ENCODE peak calls at places on chromosomes 16 and 17, in six cellular contexts. One of them, this sample, is unnamed.

GRCh38 chr16:89629827-89630610 is 16.6 kb downstream of the DPEP1 start:
- DNase-seq in tibial nerve: no peak
- DNase-seq in CD8-positive, alpha-beta T cell: no peak
- DNase-seq in cardiac muscle cell: no peak
- DNase-seq in AG04450: no peak
- DNase-seq in kidney epithelial cell: no peak
- DNase-seq in this sample: no peak

GRCh38 chr16:592518-593306 is 2.8 kb downstream of the RAB40C start:
- DNase-seq in CD8-positive, alpha-beta T cell: no peak
- DNase-seq in kidney epithelial cell: no peak
- DNase-seq in tibial nerve: peak; percentile 45
- DNase-seq in AG04450: no peak
- DNase-seq in cardiac muscle cell: no peak
- DNase-seq in this sample: no peak

GRCh38 chr17:4101127-4101798 is 41.6 kb downstream of the ZZEF1 start:
- DNase-seq in kidney epithelial cell: no peak
- DNase-seq in tibial nerve: no peak
- DNase-seq in AG04450: no peak
- DNase-seq in cardiac muscle cell: no peak
- DNase-seq in CD8-positive, alpha-beta T cell: no peak
- DNase-seq in this sample: no peak

GRCh38 chr16:11560701-11561439 is 25.8 kb downstream of the LITAF start:
- DNase-seq in kidney epithelial cell: no peak
- DNase-seq in CD8-positive, alpha-beta T cell: peak; percentile 60
- DNase-seq in AG04450: no peak
- DNase-seq in cardiac muscle cell: no peak
- DNase-seq in tibial nerve: peak; percentile 32
- DNase-seq in this sample: no peak

GRCh38 chr17:8079291-8080207 is 8.0 kb downstream of the ALOX12B start:
- DNase-seq in cardiac muscle cell: peak; percentile 81
- DNase-seq in kidney epithelial cell: no peak
- DNase-seq in CD8-positive, alpha-beta T cell: peak; percentile 69
- DNase-seq in tibial nerve: peak; percentile 35
- DNase-seq in AG04450: no peak
- DNase-seq in this sample: no peak

GRCh38 chr17:48843172-48843900 is 12.5 kb downstream of the CALCOCO2 start:
- DNase-seq in AG04450: no peak
- DNase-seq in tibial nerve: no peak
- DNase-seq in CD8-positive, alpha-beta T cell: no peak
- DNase-seq in cardiac muscle cell: no peak
- DNase-seq in kidney epithelial cell: no peak
- DNase-seq in this sample: peak; percentile 56

GRCh38 chr17:45311406-45311761 is 5.4 kb downstream of the MAP3K14 start:
- DNase-seq in CD8-positive, alpha-beta T cell: no peak
- DNase-seq in AG04450: no peak
- DNase-seq in kidney epithelial cell: no peak
- DNase-seq in cardiac muscle cell: no peak
- DNase-seq in tibial nerve: no peak
- DNase-seq in this sample: no peak

GRCh38 chr17:670286-670685 is 44.4 kb downstream of the VPS53 start:
- DNase-seq in cardiac muscle cell: no peak
- DNase-seq in kidney epithelial cell: no peak
- DNase-seq in tibial nerve: no peak
- DNase-seq in CD8-positive, alpha-beta T cell: no peak
- DNase-seq in AG04450: no peak
- DNase-seq in this sample: no peak

GRCh38 chr17:68973098-68973929 is 18.1 kb upstream of the ABCA8 start:
- DNase-seq in tibial nerve: no peak
- DNase-seq in AG04450: no peak
- DNase-seq in CD8-positive, alpha-beta T cell: no peak
- DNase-seq in kidney epithelial cell: no peak
- DNase-seq in cardiac muscle cell: no peak
- DNase-seq in this sample: no peak

GRCh38 chr16:48117217-48118105 is 38.3 kb downstream of the ABCC12 start:
- DNase-seq in CD8-positive, alpha-beta T cell: peak; percentile 10
- DNase-seq in tibial nerve: no peak
- DNase-seq in cardiac muscle cell: peak; percentile 86
- DNase-seq in AG04450: no peak
- DNase-seq in kidney epithelial cell: no peak
- DNase-seq in this sample: no peak

GRCh38 chr16:56068314-56068713 is 123.0 kb upstream of the GNAO1 start:
- DNase-seq in kidney epithelial cell: no peak
- DNase-seq in AG04450: no peak
- DNase-seq in cardiac muscle cell: no peak
- DNase-seq in tibial nerve: no peak
- DNase-seq in CD8-positive, alpha-beta T cell: no peak
- DNase-seq in this sample: no peak

GRCh38 chr16:89375686-89376085 is 114.7 kb downstream of the ANKRD11 start:
- DNase-seq in tibial nerve: no peak
- DNase-seq in CD8-positive, alpha-beta T cell: no peak
- DNase-seq in cardiac muscle cell: no peak
- DNase-seq in AG04450: no peak
- DNase-seq in kidney epithelial cell: no peak
- DNase-seq in this sample: no peak

GRCh38 chr16:17251496-17251895 is 219.3 kb downstream of the XYLT1 start:
- DNase-seq in kidney epithelial cell: no peak
- DNase-seq in AG04450: no peak
- DNase-seq in cardiac muscle cell: no peak
- DNase-seq in CD8-positive, alpha-beta T cell: no peak
- DNase-seq in tibial nerve: no peak
- DNase-seq in this sample: no peak

GRCh38 chr17:21674242-21674731 is 18.0 kb upstream of the KCNJ18 start:
- DNase-seq in tibial nerve: no peak
- DNase-seq in cardiac muscle cell: no peak
- DNase-seq in AG04450: no peak
- DNase-seq in CD8-positive, alpha-beta T cell: no peak
- DNase-seq in kidney epithelial cell: no peak
- DNase-seq in this sample: no peak

GRCh38 chr17:10081571-10082169 is 116.7 kb downstream of the GAS7 start:
- DNase-seq in AG04450: no peak
- DNase-seq in tibial nerve: no peak
- DNase-seq in cardiac muscle cell: no peak
- DNase-seq in kidney epithelial cell: no peak
- DNase-seq in CD8-positive, alpha-beta T cell: no peak
- DNase-seq in this sample: no peak

GRCh38 chr16:55036371-55036821 is 105.7 kb downstream of the IRX5 start:
- DNase-seq in kidney epithelial cell: no peak
- DNase-seq in cardiac muscle cell: no peak
- DNase-seq in tibial nerve: no peak
- DNase-seq in CD8-positive, alpha-beta T cell: no peak
- DNase-seq in AG04450: no peak
- DNase-seq in this sample: no peak

GRCh38 chr16:55035956-55036355 is 105.3 kb downstream of the IRX5 start:
- DNase-seq in tibial nerve: no peak
- DNase-seq in cardiac muscle cell: no peak
- DNase-seq in CD8-positive, alpha-beta T cell: no peak
- DNase-seq in AG04450: no peak
- DNase-seq in kidney epithelial cell: no peak
- DNase-seq in this sample: peak; percentile 79

GRCh38 chr16:55033225-55034156 is 102.8 kb downstream of the IRX5 start:
- DNase-seq in CD8-positive, alpha-beta T cell: no peak
- DNase-seq in cardiac muscle cell: no peak
- DNase-seq in tibial nerve: no peak
- DNase-seq in AG04450: no peak
- DNase-seq in kidney epithelial cell: no peak
- DNase-seq in this sample: no peak

GRCh38 chr16:55037051-55037450 is 106.4 kb downstream of the IRX5 start:
- DNase-seq in kidney epithelial cell: no peak
- DNase-seq in cardiac muscle cell: no peak
- DNase-seq in AG04450: no peak
- DNase-seq in CD8-positive, alpha-beta T cell: no peak
- DNase-seq in tibial nerve: no peak
- DNase-seq in this sample: no peak

DNA sequence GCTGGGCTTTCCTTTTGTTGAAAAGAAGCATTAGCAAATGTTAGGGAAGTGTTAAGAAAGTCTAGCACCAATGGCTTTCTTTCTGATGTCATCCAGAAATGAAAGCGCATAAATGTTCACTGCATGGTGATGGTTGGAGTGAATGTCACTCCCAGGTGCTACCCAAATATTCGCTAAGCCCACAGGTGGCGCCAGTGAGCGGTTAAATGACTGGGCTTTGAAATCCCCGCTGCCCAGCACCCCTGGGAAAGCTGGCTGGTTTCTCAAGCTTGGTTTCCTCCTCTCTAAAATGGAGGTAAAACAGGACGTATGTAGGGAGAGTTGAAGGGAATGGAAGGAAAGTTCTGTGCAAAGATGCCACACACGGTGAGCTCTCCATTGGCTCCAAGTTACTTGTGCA is 104.4 kb downstream of the IRX5 start:
- DNase-seq in AG04450: no peak
- DNase-seq in tibial nerve: no peak
- DNase-seq in CD8-positive, alpha-beta T cell: no peak
- DNase-seq in kidney epithelial cell: no peak
- DNase-seq in cardiac muscle cell: peak; percentile 56
- DNase-seq in this sample: no peak
- TF ChIP-seq CTCF in AG04450: peak; percentile 24
- TF ChIP-seq CTCF in tibial nerve: no peak
- TF ChIP-seq CTCF in CD8-positive, alpha-beta T cell: no peak
- TF ChIP-seq CTCF in kidney epithelial cell: peak; percentile 55
- TF ChIP-seq CTCF in cardiac muscle cell: peak; percentile 48
- TF ChIP-seq CTCF in this sample: peak; percentile 42

GRCh38 chr17:71440513-71440912 is 680.3 kb upstream of the SOX9 start:
- DNase-seq in tibial nerve: no peak
- DNase-seq in kidney epithelial cell: no peak
- DNase-seq in AG04450: no peak
- DNase-seq in CD8-positive, alpha-beta T cell: no peak
- DNase-seq in cardiac muscle cell: no peak
- DNase-seq in this sample: no peak
- H3K4me3 ChIP-seq in tibial nerve: no peak overlapping the region
- H3K4me3 ChIP-seq in kidney epithelial cell: no peak overlapping the region
- H3K4me3 ChIP-seq in AG04450: no peak overlapping the region
- H3K4me3 ChIP-seq in CD8-positive, alpha-beta T cell: no peak overlapping the region
- H3K4me3 ChIP-seq in cardiac muscle cell: no peak overlapping the region
- H3K4me3 ChIP-seq in this sample: no peak overlapping the region

GRCh38 chr17:76432004-76432403 is 20.9 kb downstream of the UBE2O start:
- DNase-seq in cardiac muscle cell: no peak
- DNase-seq in AG04450: no peak
- DNase-seq in CD8-positive, alpha-beta T cell: no peak
- DNase-seq in tibial nerve: no peak
- DNase-seq in kidney epithelial cell: no peak
- DNase-seq in this sample: no peak
- TF ChIP-seq CTCF in cardiac muscle cell: no peak
- TF ChIP-seq CTCF in AG04450: no peak
- TF ChIP-seq CTCF in CD8-positive, alpha-beta T cell: no peak
- TF ChIP-seq CTCF in tibial nerve: no peak
- TF ChIP-seq CTCF in kidney epithelial cell: no peak
- TF ChIP-seq CTCF in this sample: no peak

GRCh38 chr17:57672971-57673370 is 72.1 kb downstream of the CCDC182 start:
- DNase-seq in cardiac muscle cell: no peak
- DNase-seq in CD8-positive, alpha-beta T cell: no peak
- DNase-seq in tibial nerve: no peak
- DNase-seq in AG04450: no peak
- DNase-seq in kidney epithelial cell: no peak
- DNase-seq in this sample: no peak

GRCh38 chr17:57671546-57672204 is 73.4 kb downstream of the CCDC182 start:
- DNase-seq in kidney epithelial cell: peak; percentile 10
- DNase-seq in tibial nerve: peak; percentile 48
- DNase-seq in AG04450: peak; percentile 34
- DNase-seq in CD8-positive, alpha-beta T cell: peak; percentile 54
- DNase-seq in cardiac muscle cell: peak; percentile 88
- DNase-seq in this sample: peak; percentile 27

GRCh38 chr17:57670769-57671545 is 74.1 kb downstream of the CCDC182 start:
- DNase-seq in AG04450: no peak
- DNase-seq in CD8-positive, alpha-beta T cell: no peak
- DNase-seq in tibial nerve: no peak
- DNase-seq in kidney epithelial cell: no peak
- DNase-seq in cardiac muscle cell: no peak
- DNase-seq in this sample: no peak

GRCh38 chr17:57669671-57670529 is 75.2 kb downstream of the CCDC182 start:
- DNase-seq in tibial nerve: no peak
- DNase-seq in cardiac muscle cell: no peak
- DNase-seq in CD8-positive, alpha-beta T cell: no peak
- DNase-seq in kidney epithelial cell: no peak
- DNase-seq in AG04450: no peak
- DNase-seq in this sample: no peak

DNA sequence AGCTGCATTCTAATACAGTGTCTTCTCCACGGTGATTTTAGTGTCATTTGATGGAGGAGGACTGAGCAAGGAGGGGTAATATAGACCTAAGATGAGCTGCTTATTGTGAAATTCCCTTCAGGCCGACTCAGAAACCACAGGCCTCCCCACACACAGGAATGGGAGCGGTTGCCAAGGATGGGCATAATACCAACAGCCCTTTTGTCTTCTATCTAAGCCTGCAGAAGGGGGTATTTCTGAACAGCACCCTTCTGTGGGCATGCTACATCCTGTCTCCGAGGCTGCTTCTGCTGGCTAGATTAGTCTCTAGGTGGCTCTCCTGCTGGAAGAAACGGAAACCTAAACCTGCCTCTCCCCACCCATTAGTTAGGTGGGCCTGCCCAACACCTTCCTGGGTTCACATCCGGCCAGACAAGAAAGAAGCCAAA is 72.9 kb downstream of the CCDC182 start:
- DNase-seq in cardiac muscle cell: no peak
- DNase-seq in kidney epithelial cell: peak; percentile 23
- DNase-seq in tibial nerve: no peak
- DNase-seq in AG04450: no peak
- DNase-seq in CD8-positive, alpha-beta T cell: peak; percentile 15
- DNase-seq in this sample: peak; percentile 37
- H3K4me3 ChIP-seq in cardiac muscle cell: no peak overlapping the region
- H3K4me3 ChIP-seq in kidney epithelial cell: no peak overlapping the region
- H3K4me3 ChIP-seq in tibial nerve: no peak overlapping the region
- H3K4me3 ChIP-seq in AG04450: no peak overlapping the region
- H3K4me3 ChIP-seq in CD8-positive, alpha-beta T cell: no peak overlapping the region
- H3K4me3 ChIP-seq in this sample: no peak overlapping the region

DNA sequence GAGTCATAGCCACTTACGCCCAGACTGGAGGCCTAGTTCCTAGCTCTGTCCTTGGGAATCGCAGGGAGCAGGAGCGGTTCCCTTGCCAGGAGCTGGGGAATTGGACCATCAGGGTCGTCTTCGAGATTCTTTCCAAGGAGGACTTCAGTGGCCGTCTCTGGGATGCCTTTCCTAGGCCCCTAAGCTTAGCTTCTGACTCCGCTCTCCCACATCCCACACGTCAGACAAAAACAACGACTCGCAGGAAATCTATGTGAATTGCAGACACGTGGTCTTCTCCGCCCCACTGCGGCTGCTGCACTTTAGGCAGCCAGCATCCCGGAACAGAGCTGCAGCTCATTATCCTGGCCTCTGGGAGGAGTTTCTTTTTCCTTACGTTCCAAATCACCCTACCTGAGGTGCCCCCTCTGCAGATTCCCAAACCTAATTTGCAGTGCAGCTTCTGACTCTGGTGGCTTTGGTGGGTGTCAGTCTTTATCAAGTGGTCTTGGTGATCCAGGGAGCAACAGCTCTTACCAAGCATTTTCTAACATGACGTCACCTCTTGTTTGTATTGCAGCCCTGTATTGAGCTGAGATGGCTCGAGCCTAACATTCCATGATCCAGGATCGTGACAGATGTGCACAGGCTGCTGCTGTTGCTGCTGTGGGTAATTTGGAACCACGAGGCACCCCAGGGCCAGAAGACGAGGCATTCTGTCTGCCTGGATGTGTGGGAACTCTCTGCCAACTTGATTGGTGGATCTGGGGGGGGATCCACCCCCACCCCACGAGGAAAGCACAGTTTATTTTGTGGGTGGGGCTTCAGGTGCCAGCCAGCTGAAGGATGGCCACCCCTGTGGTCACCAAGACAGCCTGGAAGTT is 1.1 kb downstream of the KATNB1 start:
- DNase-seq in kidney epithelial cell: peak; percentile 50
- DNase-seq in AG04450: peak; percentile 71
- DNase-seq in tibial nerve: no peak
- DNase-seq in CD8-positive, alpha-beta T cell: peak; percentile 34
- DNase-seq in cardiac muscle cell: peak; percentile 20
- DNase-seq in this sample: peak; percentile 33
- TF ChIP-seq CTCF in kidney epithelial cell: peak; percentile 24
- TF ChIP-seq CTCF in AG04450: peak; percentile 6
- TF ChIP-seq CTCF in tibial nerve: peak; percentile 12
- TF ChIP-seq CTCF in CD8-positive, alpha-beta T cell: no peak
- TF ChIP-seq CTCF in cardiac muscle cell: peak; percentile 9
- TF ChIP-seq CTCF in this sample: peak; percentile 23